ENCODE peak calls at places on chromosome 14, in eight cellular contexts. V is activated T-cell treated with anti-CD3 and anti-CD28 coated beads for 1 hour; F is effector memory CD8-positive, alpha-beta T cell; L is NCI-H1105; I is C1 segment of cervical spinal cord; X is non-pigmented ciliary epithelial cell; B is DMS79; M is activated naive CD8-positive, alpha-beta T cell treated with anti-CD3 and anti-CD28 coated beads, Interleukin-2, amount 50 U/mL, for 16 hours. S is an unnamed sample.

GRCh38 chr14:35558680-35559079 is 24.7 kb downstream of the INSM2 start:
- DNase-seq in V (no peak), F (no peak), L (no peak), I (peak; percentile 34), X (no peak), B (no peak), M (no peak), S (no peak)

GRCh38 chr14:99891900-99892299 is 98.7 kb downstream of the EML1 start:
- DNase-seq in V (no peak), F (no peak), L (no peak), I (no peak), X (no peak), B (peak; percentile 40), M (no peak), S (no peak)

GRCh38 chr14:38662781-38663180 is 406.9 kb upstream of the CLEC14A start:
- DNase-seq in V (no peak), F (no peak), L (peak; percentile 82), I (no peak), X (no peak), B (peak; percentile 79), M (no peak), S (peak; percentile 42)

GRCh38 chr14:68974759-68975347 is 4.2 kb downstream of the ACTN1 start:
- DNase-seq in V (no peak), F (no peak), L (no peak), I (no peak), X (no peak), B (no peak), M (no peak), S (no peak)

GRCh38 chr14:46048127-46048526 is 603.5 kb downstream of the RPL10L start:
- DNase-seq in V (no peak), F (no peak), L (no peak), I (no peak), X (no peak), B (no peak), M (no peak), S (no peak)

GRCh38 chr14:67749341-67750110 is 47.8 kb downstream of the RDH12 start:
- DNase-seq in V (no peak), F (no peak), L (peak; percentile 12), I (no peak), X (no peak), B (no peak), M (no peak), S (no peak)

GRCh38 chr14:81427348-81428058 is 27.4 kb upstream of the STON2 start:
- DNase-seq in V (no peak), F (no peak), L (no peak), I (no peak), X (no peak), B (no peak), M (no peak), S (peak; percentile 17)

GRCh38 chr14:32397871-32398640 is 69.0 kb downstream of the AKAP6 start:
- DNase-seq in V (no peak), F (no peak), L (no peak), I (no peak), X (no peak), B (no peak), M (no peak), S (no peak)

GRCh38 chr14:75437201-75438143 is 9.7 kb downstream of the JDP2 start:
- DNase-seq in V (no peak), F (no peak), L (no peak), I (no peak), X (no peak), B (no peak), M (no peak), S (no peak)

GRCh38 chr14:103686831-103687485 is 28.3 kb downstream of the XRCC3 start:
- DNase-seq in V (no peak), F (no peak), L (no peak), I (no peak), X (no peak), B (no peak), M (no peak), S (no peak)

GRCh38 chr14:74645244-74645643 is 33.2 kb upstream of the LTBP2 start:
- DNase-seq in V (no peak), F (no peak), L (no peak), I (no peak), X (no peak), B (no peak), M (no peak), S (no peak)

GRCh38 chr14:70934502-70935134 is 27.4 kb downstream of the PCNX1 start:
- DNase-seq in V (no peak), F (no peak), L (no peak), I (no peak), X (no peak), B (no peak), M (no peak), S (no peak)

GRCh38 chr14:75379930-75380270 is 47.9 kb upstream of the JDP2 start:
- DNase-seq in V (no peak), F (no peak), L (no peak), I (no peak), X (no peak), B (no peak), M (no peak), S (no peak)

GRCh38 chr14:57834001-57834598 is 31.8 kb downstream of the SLC35F4 start:
- DNase-seq in V (no peak), F (no peak), L (no peak), I (no peak), X (no peak), B (no peak), M (no peak), S (no peak)

GRCh38 chr14:94654071-94654974 is 42.1 kb downstream of the SERPINA3 start:
- DNase-seq in V (no peak), F (no peak), L (no peak), I (no peak), X (no peak), B (no peak), M (no peak), S (no peak)

S was measured in NCI-H510A.